ENCODE peak calls at places on chromosomes 2 and 18, in ten cellular contexts. X is cardiac septum; Y is HT-29; J is activated CD4-positive, alpha-beta T cell treated with anti-CD3 and anti-CD28 coated beads for 24 hours; M is NCI-H2081; T is stimulated activated CD4-positive, alpha-beta T cell treated with anti-CD3 and anti-CD28 coated beads, Interleukin-4, amount 100 ng/mL, for 4 hours; S is HFFc6; O is NCI-H460; D is G401; C is T-helper 9 cell. W is an unnamed sample.

GRCh38 chr2:224666951-224667553 is 49.1 kb downstream of the CCDC195 start:
- DNase-seq in O (no peak), D (no peak), T (no peak), J (no peak), X (no peak), Y (no peak), S (no peak), C (no peak), M (no peak), W (no peak)

GRCh38 chr18:70621710-70622109 is 332.9 kb downstream of the SOCS6 start:
- DNase-seq in T (no peak), Y (no peak), J (no peak), D (no peak), S (no peak), O (no peak), X (no peak), M (no peak), C (no peak), W (no peak)

GRCh38 chr2:64839844-64840243 is 149.4 kb upstream of the SLC1A4 start:
- DNase-seq in M (no peak), C (no peak), X (no peak), T (no peak), S (no peak), O (no peak), Y (no peak), D (no peak), J (no peak), W (no peak)

GRCh38 chr2:219362524-219363164 is 25.1 kb downstream of the DNPEP start:
- DNase-seq in O (no peak), T (no peak), D (no peak), J (no peak), S (peak), M (no peak), X (peak), C (no peak), Y (no peak), W (no peak)

GRCh38 chr2:24492283-24493272 is 1.5 kb downstream of the NCOA1 start:
- DNase-seq in C (no peak), O (no peak), D (peak), J (no peak), S (no peak), M (no peak), Y (peak), T (no peak), X (no peak), W (no peak)

GRCh38 chr2:64404002-64404731 is 49.8 kb upstream of the LGALSL start:
- DNase-seq in O (peak), J (no peak), D (peak), S (no peak), T (no peak), X (peak), M (peak), Y (no peak), C (no peak), W (no peak)

GRCh38 chr18:48815581-48816324 is 135.0 kb downstream of the SMAD7 start:
- DNase-seq in M (no peak), O (no peak), D (no peak), J (no peak), S (peak), C (no peak), X (peak), T (no peak), Y (no peak), W (no peak)

GRCh38 chr18:56575819-56576663 is 62.4 kb downstream of the TXNL1 start:
- DNase-seq in M (peak), T (no peak), C (no peak), S (peak), Y (peak), X (no peak), D (peak), J (no peak), O (peak), W (no peak)

GRCh38 chr2:39696838-39697237 is 31.1 kb downstream of the TMEM178A start:
- DNase-seq in O (no peak), S (peak), D (peak), C (no peak), T (no peak), J (no peak), Y (peak), M (peak), X (no peak), W (no peak)

GRCh38 chr18:11981633-11982366 is 493 bp downstream of the IMPA2 start:
- DNase-seq in J (no peak), Y (peak), C (no peak), X (peak), O (no peak), D (peak), M (no peak), S (no peak), T (peak), W (no peak)

W was measured in stimulated activated naive CD4-positive, alpha-beta T cell treated with Interleukin-2 at 50 U/mL for 16 hours.